ENCODE peak calls at places on chromosomes 1 and 21, in five cellular contexts. N is activated CD8-positive, alpha-beta T cell treated with anti-CD3 and anti-CD28 coated beads for 36 hours; J is Right ventricle myocardium inferior; Z is WTC11; G is activated T-cell treated with anti-CD3 and anti-CD28 coated beads, Interleukin-2, amount 50 U/mL, for 72 hours. S is an unnamed sample.

GRCh38 chr1:147391114-147391513 is 148.6 kb downstream of the CHD1L start:
- ATAC-seq in N (no peak), G (no peak), J (no peak), Z (no peak), S (no peak)

GRCh38 chr1:52209429-52209828 is 67.5 kb downstream of the ZFYVE9 start:
- ATAC-seq in Z (no peak), J (no peak), G (no peak), N (no peak), S (no peak)

GRCh38 chr1:8552135-8552534 is 234.2 kb downstream of the SLC45A1 start:
- ATAC-seq in N (peak), G (no peak), Z (no peak), J (no peak), S (no peak)

GRCh38 chr1:227798078-227798802 is 17.2 kb upstream of the PRSS38 start:
- ATAC-seq in Z (no peak), J (no peak), N (no peak), G (no peak), S (no peak)

GRCh38 chr21:18950045-18950740 is 546.6 kb upstream of the TMPRSS15 start:
- ATAC-seq in Z (no peak), G (no peak), J (no peak), N (no peak), S (no peak)

GRCh38 chr1:6599141-6599975 is 3.3 kb downstream of the KLHL21 start:
- ATAC-seq in N (peak), J (no peak), Z (no peak), G (no peak), S (no peak)

GRCh38 chr1:44929556-44929955 is 56.8 kb downstream of the EIF2B3 start:
- ATAC-seq in G (no peak), J (no peak), Z (no peak), N (no peak), S (no peak)

GRCh38 chr1:158916085-158916484 is 15.3 kb upstream of the PYHIN1 start:
- ATAC-seq in J (no peak), Z (no peak), G (no peak), N (no peak), S (no peak)

GRCh38 chr1:236147068-236147467 is 4.7 kb downstream of the GPR137B start:
- ATAC-seq in Z (no peak), N (no peak), G (no peak), J (no peak), S (no peak)

GRCh38 chr1:31670583-31670944 is 25.9 kb upstream of the PEF1 start:
- ATAC-seq in J (no peak), G (peak), N (no peak), Z (no peak), S (no peak)

GRCh38 chr1:179305450-179305849 is 11.9 kb downstream of the SOAT1 start:
- ATAC-seq in J (no peak), Z (no peak), N (no peak), G (no peak), S (no peak)

GRCh38 chr1:234315091-234315541 is 58.1 kb upstream of the COA6 start:
- ATAC-seq in Z (no peak), G (peak), J (no peak), N (peak), S (no peak)

S was measured in gastroesophageal sphincter.